ENCODE peak calls at places on chromosomes 1 and 21, in seven cellular contexts. K, I, Y, N, H, L and A are unnamed samples.

GRCh38 chr1:11903210-11903609 is 23.0 kb downstream of the KIAA2013 start:
- DNase-seq in L (no peak), Y (no peak), K (no peak), I (no peak), H (no peak), N (no peak), A (no peak)

GRCh38 chr1:156319664-156320063 is 18.4 kb downstream of the CCT3 start:
- DNase-seq in K (peak), Y (peak), H (no peak), L (no peak), I (peak), N (peak), A (no peak)

GRCh38 chr21:42672699-42673458 is 19.5 kb downstream of the PDE9A start:
- DNase-seq in K (no peak), I (no peak), Y (peak), L (no peak), H (no peak), N (no peak), A (no peak)

GRCh38 chr1:42035830-42036604 is 117.2 kb upstream of the GUCA2B start:
- DNase-seq in L (peak), I (peak), N (peak), K (peak), Y (peak), H (peak), A (peak)

GRCh38 chr1:90768098-90768497 is 51.0 kb upstream of the BARHL2 start:
- DNase-seq in K (no peak), N (peak), Y (no peak), L (no peak), I (no peak), H (no peak), A (no peak)

GRCh38 chr1:19398309-19398760 is 86.2 kb downstream of the SLC66A1 start:
- DNase-seq in K (no peak), I (no peak), H (no peak), N (peak), L (no peak), Y (peak), A (no peak)

GRCh38 chr1:193009501-193009900 is 49.7 kb downstream of the UCHL5 start:
- DNase-seq in H (no peak), L (no peak), N (no peak), I (no peak), Y (no peak), K (no peak), A (no peak)

GRCh38 chr21:16071082-16071481 is 341.3 kb downstream of the USP25 start:
- DNase-seq in Y (peak), L (no peak), N (no peak), I (no peak), H (no peak), K (no peak), A (no peak)

GRCh38 chr1:155324717-155325595 is 4.3 kb downstream of the RUSC1 start:
- DNase-seq in H (peak), I (peak), Y (peak), N (peak), K (no peak), L (no peak), A (peak)